ENCODE peak calls at places on chromosomes 5 and 9, in five cellular contexts. One of them, this sample, is unnamed. For H3K9me3, the result is how much of the 10 kb centered on the place peaks cover.

GRCh38 chr5:149466457-149466972 is 84.7 kb downstream of the CSNK1A1 start:
- DNase-seq in heart right ventricle: no peak
- DNase-seq in psoas muscle: peak
- DNase-seq in esophagus squamous epithelium: no peak
- DNase-seq in lower lobe of right lung: no peak
- DNase-seq in this sample: no peak

GRCh38 chr9:70924905-70925547 is 196.4 kb downstream of the TRPM3 start:
- DNase-seq in heart right ventricle: peak
- DNase-seq in psoas muscle: no peak
- DNase-seq in lower lobe of right lung: no peak
- DNase-seq in esophagus squamous epithelium: no peak
- DNase-seq in this sample: no peak

GRCh38 chr5:177494356-177495195 is 2.8 kb downstream of the PDLIM7 start:
- DNase-seq in esophagus squamous epithelium: no peak
- DNase-seq in lower lobe of right lung: peak
- DNase-seq in psoas muscle: peak
- DNase-seq in heart right ventricle: peak
- DNase-seq in this sample: no peak

GRCh38 chr5:131983244-131983771 is 28.1 kb downstream of the ACSL6 start:
- DNase-seq in esophagus squamous epithelium: no peak
- DNase-seq in psoas muscle: no peak
- DNase-seq in heart right ventricle: no peak
- DNase-seq in lower lobe of right lung: no peak
- DNase-seq in this sample: no peak

GRCh38 chr5:140240987-140241706 is 61.8 kb downstream of the PFDN1 start:
- DNase-seq in lower lobe of right lung: peak
- DNase-seq in esophagus squamous epithelium: no peak
- DNase-seq in psoas muscle: peak
- DNase-seq in heart right ventricle: peak
- DNase-seq in this sample: no peak

GRCh38 chr5:109844695-109845094 is 155.0 kb downstream of the MAN2A1 start:
- DNase-seq in esophagus squamous epithelium: no peak
- DNase-seq in heart right ventricle: no peak
- DNase-seq in lower lobe of right lung: no peak
- DNase-seq in psoas muscle: no peak
- DNase-seq in this sample: no peak

GRCh38 chr5:87231037-87231808 is 36.5 kb upstream of the RASA1 start:
- DNase-seq in lower lobe of right lung: no peak
- DNase-seq in psoas muscle: no peak
- DNase-seq in esophagus squamous epithelium: no peak
- DNase-seq in heart right ventricle: no peak
- DNase-seq in this sample: no peak

GRCh38 chr9:97786341-97786740 is 66.7 kb upstream of the FOXE1 start:
- DNase-seq in heart right ventricle: no peak
- DNase-seq in esophagus squamous epithelium: no peak
- DNase-seq in psoas muscle: no peak
- DNase-seq in lower lobe of right lung: no peak
- DNase-seq in this sample: no peak

GRCh38 chr5:400282-401215 is 42.4 kb upstream of the EXOC3 start:
- DNase-seq in heart right ventricle: no peak
- DNase-seq in lower lobe of right lung: no peak
- DNase-seq in esophagus squamous epithelium: no peak
- DNase-seq in psoas muscle: no peak
- DNase-seq in this sample: no peak

DNA sequence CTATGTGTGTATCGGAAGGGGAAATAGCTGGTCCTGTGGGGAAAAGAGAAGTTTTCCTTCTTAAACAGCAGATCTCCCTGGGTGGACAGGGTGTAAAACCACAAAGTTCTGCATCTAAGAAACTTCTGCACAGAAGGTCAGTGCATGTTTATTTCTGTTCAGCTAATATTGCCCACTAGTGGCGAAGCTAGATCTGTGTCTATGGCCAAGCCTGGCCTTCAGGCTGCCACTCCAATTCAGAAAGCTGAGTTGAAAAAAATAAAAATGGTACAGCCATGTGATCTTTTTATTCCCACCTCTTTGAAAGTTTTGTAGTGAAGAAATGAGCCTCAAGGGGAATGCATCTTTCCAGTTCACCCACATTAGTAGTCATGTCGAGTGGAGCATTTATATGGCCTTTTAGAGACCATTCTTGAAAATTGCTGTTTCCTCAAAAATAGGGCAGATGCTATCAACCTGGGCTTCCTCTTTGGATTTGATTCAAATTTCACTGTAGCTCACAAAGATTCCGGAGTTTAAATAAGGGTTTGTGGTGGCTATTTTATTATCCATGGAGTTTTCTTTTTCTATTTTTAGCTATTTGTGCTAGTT is 488.0 kb downstream of the PRELID2 start:
- DNase-seq in heart right ventricle: no peak
- DNase-seq in esophagus squamous epithelium: no peak
- DNase-seq in psoas muscle: no peak
- DNase-seq in lower lobe of right lung: no peak
- DNase-seq in this sample: no peak
- TF ChIP-seq CTCF in heart right ventricle: peak
- TF ChIP-seq CTCF in esophagus squamous epithelium: peak
- TF ChIP-seq CTCF in psoas muscle: peak
- TF ChIP-seq CTCF in lower lobe of right lung: peak
- TF ChIP-seq CTCF in this sample: no peak

GRCh38 chr9:91295357-91295756 is 66.4 kb downstream of the AUH start:
- DNase-seq in psoas muscle: no peak
- DNase-seq in esophagus squamous epithelium: no peak
- DNase-seq in lower lobe of right lung: no peak
- DNase-seq in heart right ventricle: no peak
- DNase-seq in this sample: no peak
- H3K27ac ChIP-seq in psoas muscle: no peak
- H3K27ac ChIP-seq in esophagus squamous epithelium: no peak
- H3K27ac ChIP-seq in lower lobe of right lung: no peak
- H3K27ac ChIP-seq in heart right ventricle: no peak
- H3K27ac ChIP-seq in this sample: no peak

DNA sequence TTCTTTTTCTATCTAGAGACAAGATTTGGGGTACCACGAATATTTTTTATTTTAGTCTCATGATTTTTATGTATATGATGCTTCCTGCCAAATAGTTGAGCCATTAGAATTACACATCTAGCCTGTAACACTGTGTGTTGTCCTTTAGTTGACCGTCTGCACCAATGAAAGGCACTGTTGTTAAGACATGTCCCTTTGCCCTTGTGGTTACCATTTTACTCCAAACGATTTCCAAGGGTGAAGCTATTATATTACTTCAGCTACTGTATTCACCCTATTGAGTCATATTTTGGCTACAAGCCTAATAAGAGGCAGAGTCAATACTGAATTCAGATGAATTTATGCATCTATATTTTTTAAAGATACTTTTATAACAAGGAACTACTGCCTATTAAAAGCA is 207.6 kb downstream of the CETN3 start:
- DNase-seq in psoas muscle: no peak
- DNase-seq in heart right ventricle: no peak
- DNase-seq in lower lobe of right lung: no peak
- DNase-seq in esophagus squamous epithelium: no peak
- DNase-seq in this sample: no peak
- H3K9me3 ChIP-seq in psoas muscle: under half
- H3K9me3 ChIP-seq in heart right ventricle: under half
- H3K9me3 ChIP-seq in lower lobe of right lung: under half
- H3K9me3 ChIP-seq in esophagus squamous epithelium: under half
- H3K9me3 ChIP-seq in this sample: under half

DNA sequence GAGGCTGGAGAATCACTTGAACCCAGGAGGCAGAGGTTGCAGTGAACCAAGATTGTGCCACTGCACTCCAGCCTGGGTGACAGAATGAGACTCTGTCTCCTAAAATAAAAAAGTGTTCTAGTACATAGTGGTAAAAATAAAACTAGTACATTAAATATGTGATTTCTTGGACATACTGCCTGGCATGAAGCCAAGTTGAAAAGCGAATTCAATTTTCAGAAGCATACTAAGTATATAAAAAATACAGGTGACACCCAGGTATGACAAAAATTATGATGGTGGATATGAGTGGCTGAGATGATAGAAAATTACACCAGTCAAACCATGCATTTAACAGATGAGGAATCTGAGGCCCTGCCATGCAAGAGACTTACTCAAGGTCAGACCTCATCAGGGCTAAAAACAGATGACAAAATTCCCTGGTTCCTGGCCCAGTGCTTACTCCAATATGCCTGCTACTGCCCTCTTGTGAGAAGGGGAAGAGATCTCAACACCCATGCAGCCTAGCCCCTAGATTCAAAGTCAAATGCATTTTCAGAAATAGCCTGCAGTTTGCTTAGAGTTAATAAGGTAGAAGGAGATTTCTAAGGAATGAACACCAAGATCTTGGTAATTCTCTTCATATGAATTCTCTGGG is 46.6 kb upstream of the GNPDA1 start:
- DNase-seq in heart right ventricle: peak
- DNase-seq in psoas muscle: no peak
- DNase-seq in lower lobe of right lung: no peak
- DNase-seq in esophagus squamous epithelium: no peak
- DNase-seq in this sample: no peak
- TF ChIP-seq CTCF in heart right ventricle: peak
- TF ChIP-seq CTCF in psoas muscle: peak
- TF ChIP-seq CTCF in lower lobe of right lung: no peak
- TF ChIP-seq CTCF in esophagus squamous epithelium: no peak
- TF ChIP-seq CTCF in this sample: no peak

GRCh38 chr9:101117091-101117490 is 88.6 kb downstream of the PLPPR1 start:
- DNase-seq in psoas muscle: no peak
- DNase-seq in esophagus squamous epithelium: no peak
- DNase-seq in heart right ventricle: no peak
- DNase-seq in lower lobe of right lung: no peak
- DNase-seq in this sample: no peak
- H3K27ac ChIP-seq in psoas muscle: no peak
- H3K27ac ChIP-seq in esophagus squamous epithelium: no peak
- H3K27ac ChIP-seq in heart right ventricle: no peak
- H3K27ac ChIP-seq in lower lobe of right lung: no peak
- H3K27ac ChIP-seq in this sample: no peak

DNA sequence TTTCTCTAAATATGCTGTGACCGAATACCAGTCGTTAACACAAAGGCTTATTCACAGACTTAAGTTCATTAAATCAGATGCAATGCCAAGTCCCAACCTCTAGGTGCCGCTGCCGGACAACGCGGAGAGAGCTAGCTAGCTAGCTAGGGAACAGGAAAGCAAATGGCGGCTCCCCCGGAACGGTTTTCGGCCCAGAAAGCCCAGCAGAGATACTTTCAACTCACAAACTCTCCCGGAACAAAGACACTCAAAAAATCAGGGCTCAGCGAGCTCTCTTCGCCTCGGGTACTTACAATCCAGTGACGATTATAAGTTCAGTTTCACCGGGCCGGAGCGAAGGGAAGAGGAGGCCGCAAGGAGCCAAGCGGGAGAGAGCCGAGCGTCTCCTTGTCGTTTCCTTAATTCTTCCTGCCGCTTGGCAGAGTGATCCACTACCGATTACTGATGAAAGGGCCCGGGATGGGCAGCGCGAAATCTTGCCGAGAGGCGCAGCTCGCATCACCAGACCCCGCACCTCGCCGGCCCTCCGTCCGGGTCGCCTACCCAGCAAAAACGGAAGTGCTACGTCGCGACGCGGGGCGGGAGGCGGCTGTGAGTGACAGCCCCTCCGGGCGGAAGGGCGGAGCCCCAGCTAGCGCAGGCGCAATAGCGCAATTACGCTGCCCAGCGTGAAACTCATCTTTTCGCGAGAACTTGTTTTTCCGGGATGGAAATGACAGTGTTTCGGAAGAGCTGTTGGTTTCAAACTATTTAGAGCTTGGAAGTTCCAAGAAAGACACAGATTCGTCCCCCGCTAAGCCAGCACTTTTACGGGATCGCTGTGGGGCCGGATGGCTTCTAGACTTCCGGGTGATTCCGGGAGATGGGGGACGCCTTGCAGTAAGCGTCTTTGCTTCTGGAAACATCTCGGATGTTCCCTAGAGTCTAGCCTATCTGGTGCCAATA is at the start of gene TAF7:
- DNase-seq in heart right ventricle: peak
- DNase-seq in esophagus squamous epithelium: peak
- DNase-seq in psoas muscle: peak
- DNase-seq in lower lobe of right lung: peak
- DNase-seq in this sample: peak
- H3K9me3 ChIP-seq in heart right ventricle: under half
- H3K9me3 ChIP-seq in esophagus squamous epithelium: half or more
- H3K9me3 ChIP-seq in psoas muscle: under half
- H3K9me3 ChIP-seq in lower lobe of right lung: half or more
- H3K9me3 ChIP-seq in this sample: half or more

GRCh38 chr5:167967494-167968180 is 323.8 kb upstream of the WWC1 start:
- DNase-seq in heart right ventricle: no peak
- DNase-seq in esophagus squamous epithelium: no peak
- DNase-seq in psoas muscle: no peak
- DNase-seq in lower lobe of right lung: no peak
- DNase-seq in this sample: no peak
- TF ChIP-seq CTCF in heart right ventricle: no peak
- TF ChIP-seq CTCF in esophagus squamous epithelium: no peak
- TF ChIP-seq CTCF in psoas muscle: no peak
- TF ChIP-seq CTCF in lower lobe of right lung: no peak
- TF ChIP-seq CTCF in this sample: no peak

This sample was measured in CD4-positive, alpha-beta T cell.